ENCODE peak calls at places on chromosomes 12 and 14, in eight cellular contexts. P is hepatocyte, X is GM23338, G is upper lobe of right lung, V is ovary, H is aorta, C is PC-9, B is colonic mucosa. T is an unnamed sample.

GRCh38 chr14:95222151-95222631 is 64.9 kb upstream of the DICER1 start:
- DNase-seq in G (no peak), P (peak; percentile 37), B (no peak), H (no peak), C (peak; percentile 2), V (no peak), X (peak; percentile 45), T (no peak)

GRCh38 chr14:100994082-100994481 is 90.6 kb upstream of the RTL1 start:
- DNase-seq in V (no peak), G (no peak), B (no peak), C (no peak), P (no peak), X (no peak), H (no peak), T (no peak)

GRCh38 chr12:27751386-27752047 is 28.5 kb upstream of the KLHL42 start:
- DNase-seq in B (peak; percentile 86), H (no peak), X (no peak), P (peak; percentile 30), G (no peak), C (peak; percentile 16), V (no peak), T (no peak)

GRCh38 chr12:59403259-59403932 is 192.4 kb upstream of the SLC16A7 start:
- DNase-seq in G (no peak), C (peak; percentile 36), H (no peak), B (peak; percentile 46), P (peak; percentile 77), X (peak; percentile 81), V (no peak), T (no peak)

GRCh38 chr14:23829736-23830474 is 123.7 kb upstream of the DHRS4 start:
- DNase-seq in B (peak; percentile 66), P (peak; percentile 62), G (no peak), X (no peak), C (peak; percentile 50), H (no peak), V (peak; percentile 22), T (no peak)

GRCh38 chr14:38855513-38855912 is 247.5 kb downstream of the SEC23A start:
- DNase-seq in B (no peak), X (no peak), C (no peak), P (no peak), H (no peak), V (no peak), G (no peak), T (no peak)

GRCh38 chr14:43359317-43359716 is 1147.8 kb downstream of the FSCB start:
- DNase-seq in C (no peak), H (peak; percentile 39), X (no peak), G (no peak), V (no peak), P (no peak), B (no peak), T (no peak)

GRCh38 chr12:3668479-3669165 is 84.3 kb downstream of the CRACR2A start:
- DNase-seq in V (no peak), H (no peak), G (no peak), B (no peak), C (no peak), X (no peak), P (no peak), T (peak; percentile 33)

GRCh38 chr14:37618498-37619041 is 23.1 kb downstream of the TTC6 start:
- DNase-seq in V (no peak), X (no peak), P (no peak), B (no peak), G (no peak), C (no peak), H (no peak), T (no peak)
- H3K27ac ChIP-seq in V (no peak overlapping the region), X (no peak overlapping the region), P (no peak overlapping the region), B (no peak overlapping the region), G (no peak overlapping the region), C (no peak overlapping the region), H (no peak overlapping the region), T (no peak overlapping the region)

DNA sequence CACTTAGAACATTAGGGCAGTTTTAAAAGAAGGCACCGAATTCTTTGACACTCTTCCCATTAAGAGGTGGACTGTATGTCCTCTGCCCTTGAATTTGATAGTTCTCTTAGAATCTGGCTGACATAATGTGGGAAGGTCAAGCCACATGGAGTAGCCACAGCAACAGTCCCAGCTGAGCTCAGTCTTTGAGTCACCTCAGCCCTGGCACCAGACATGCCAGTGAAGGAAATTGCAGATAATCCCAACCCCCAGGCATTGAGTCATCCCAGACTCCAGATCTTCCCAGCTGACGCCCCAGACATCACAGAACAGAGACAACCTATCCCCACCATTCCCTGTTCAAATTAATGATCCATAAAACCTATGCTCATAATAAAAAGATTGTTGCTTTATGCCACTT is 83.4 kb downstream of the GTF2A1 start:
- DNase-seq in H (no peak), P (no peak), B (no peak), G (no peak), C (no peak), V (no peak), X (no peak), T (no peak)
- H3K4me3 ChIP-seq in H (no peak overlapping the region), P (no peak overlapping the region), B (no peak overlapping the region), G (no peak overlapping the region), C (no peak overlapping the region), V (no peak overlapping the region), X (no peak overlapping the region), T (no peak overlapping the region)

DNA sequence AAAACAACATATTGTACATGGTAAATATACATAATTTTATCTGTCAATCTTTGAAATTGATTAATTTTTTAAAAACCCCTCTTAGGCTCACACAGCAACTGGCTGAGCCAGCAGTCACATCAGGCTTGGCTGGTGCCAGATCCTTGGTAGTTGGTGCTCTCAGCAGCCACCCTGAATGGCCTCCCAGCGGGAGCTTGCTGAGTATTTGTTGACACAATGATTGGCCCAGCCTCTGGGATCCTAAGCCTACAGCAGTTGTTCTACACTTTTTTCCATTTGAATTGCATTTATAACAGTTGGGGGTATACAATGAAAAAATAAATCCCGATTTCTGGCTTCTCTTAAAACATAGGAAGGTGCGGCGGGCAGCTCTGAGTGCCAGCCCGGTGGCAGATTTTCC is 11.1 kb downstream of the PRKAB1 start:
- DNase-seq in C (no peak), H (no peak), V (no peak), P (no peak), B (peak; percentile 40), G (no peak), X (no peak), T (no peak)
- H3K27ac ChIP-seq in C (no peak overlapping the region), H (no peak overlapping the region), V (no peak overlapping the region), P (peak overlapping the region; percentile 90), B (peak overlapping the region; percentile 85), G (no peak overlapping the region), X (no peak overlapping the region), T (peak overlapping the region; percentile 25)

GRCh38 chr14:88554458-88555286 is at the start of gene PTPN21:
- DNase-seq in G (peak; percentile 89), H (peak; percentile 94), X (peak; percentile 84), V (peak; percentile 83), P (peak; percentile 91), C (peak; percentile 48), B (peak; percentile 79), T (peak; percentile 82)

GRCh38 chr14:88553886-88554457 is 835 bp downstream of the PTPN21 start:
- DNase-seq in V (peak; percentile 25), C (no peak), H (no peak), G (no peak), X (peak; percentile 15), P (no peak), B (no peak), T (no peak)

GRCh38 chr14:88551936-88552565 is 2.8 kb downstream of the PTPN21 start:
- DNase-seq in H (no peak), G (no peak), B (no peak), V (peak; percentile 26), X (peak; percentile 57), C (no peak), P (no peak), T (no peak)

GRCh38 chr14:88551094-88551870 is 3.5 kb downstream of the PTPN21 start:
- DNase-seq in B (peak; percentile 91), G (peak; percentile 90), C (peak; percentile 57), P (peak; percentile 85), V (peak; percentile 77), H (peak; percentile 92), X (peak; percentile 93), T (peak; percentile 76)

GRCh38 chr14:88552859-88553258 is 1.9 kb downstream of the PTPN21 start:
- DNase-seq in C (no peak), H (no peak), B (no peak), V (no peak), X (no peak), G (no peak), P (no peak), T (no peak)
- H3K4me3 ChIP-seq in C (peak overlapping the region; percentile 90), H (no peak overlapping the region), B (no peak overlapping the region), V (no peak overlapping the region), X (peak overlapping the region; percentile 70), G (peak overlapping the region; percentile 69), P (peak overlapping the region; percentile 83), T (peak overlapping the region; percentile 83)

DNA sequence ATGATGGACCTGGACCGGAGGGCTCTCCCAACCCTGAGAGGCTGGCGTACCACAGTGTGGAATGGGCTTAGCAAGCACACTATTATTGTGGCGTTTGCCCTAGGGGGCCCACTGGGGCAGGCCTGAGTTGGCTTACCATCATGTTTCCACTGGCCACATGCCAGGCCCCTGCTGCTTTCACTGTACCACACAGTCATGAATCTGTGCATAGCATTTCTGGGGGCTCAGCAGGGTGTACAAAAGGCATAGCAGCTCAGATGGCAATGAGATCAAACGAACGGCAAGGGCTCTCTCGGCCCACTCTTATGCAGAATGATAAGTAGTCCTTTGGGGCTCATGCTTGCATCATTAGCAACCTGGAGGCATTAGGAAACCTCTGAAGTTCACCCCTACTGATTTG is 137.0 kb upstream of the HIF1A start:
- DNase-seq in G (no peak), H (no peak), V (no peak), B (no peak), P (no peak), X (no peak), C (no peak), T (no peak)
- H3K27ac ChIP-seq in G (no peak overlapping the region), H (no peak overlapping the region), V (no peak overlapping the region), B (no peak overlapping the region), P (no peak overlapping the region), X (no peak overlapping the region), C (no peak overlapping the region), T (no peak overlapping the region)

GRCh38 chr12:56634837-56635538 is 4.9 kb upstream of the BAZ2A start:
- DNase-seq in V (peak; percentile 79), C (peak; percentile 86), P (peak; percentile 92), H (peak; percentile 89), G (peak; percentile 89), B (peak; percentile 89), X (peak; percentile 88), T (peak; percentile 75)

GRCh38 chr12:56631790-56632700 is 1.9 kb upstream of the BAZ2A start:
- DNase-seq in V (peak; percentile 75), B (peak; percentile 91), C (peak; percentile 77), X (peak; percentile 83), P (peak; percentile 84), H (peak; percentile 92), G (peak; percentile 91), T (peak; percentile 81)

GRCh38 chr12:56633465-56634241 is 3.5 kb upstream of the BAZ2A start:
- DNase-seq in H (no peak), B (no peak), G (no peak), X (no peak), P (no peak), V (no peak), C (no peak), T (no peak)

GRCh38 chr12:56634242-56634836 is 4.2 kb upstream of the BAZ2A start:
- DNase-seq in V (peak; percentile 51), X (peak; percentile 95), P (peak; percentile 87), C (peak; percentile 87), G (peak; percentile 86), B (peak; percentile 79), H (no peak), T (no peak)

GRCh38 chr12:56632701-56633464 is 2.8 kb upstream of the BAZ2A start:
- DNase-seq in P (no peak), C (no peak), H (no peak), G (no peak), V (no peak), X (no peak), B (no peak), T (no peak)
- H3K4me3 ChIP-seq in P (no peak overlapping the region), C (peak overlapping the region; percentile 35), H (no peak overlapping the region), G (peak overlapping the region; percentile 26), V (peak overlapping the region; percentile 31), X (peak overlapping the region; percentile 70), B (peak overlapping the region; percentile 6), T (peak overlapping the region; percentile 87)

T was measured in left ventricle myocardium inferior.